ENCODE peak calls at places on chromosomes 5 and 9, in six cellular contexts. One of them, this sample, is unnamed.

GRCh38 chr5:32187675-32188074 is 13.6 kb upstream of the GOLPH3 start:
- DNase-seq in naive thymus-derived CD8-positive, alpha-beta T cell: no peak
- DNase-seq in memory B cell: no peak
- DNase-seq in left ventricle myocardium inferior: no peak
- DNase-seq in activated CD8-positive, alpha-beta T cell treated with anti-CD3 and anti-CD28 coated beads, Interleukin-2, amount 10 ng/mL, durations not matched to agents 7 days and 5 days: no peak
- DNase-seq in NB4: no peak
- DNase-seq in this sample: no peak

GRCh38 chr5:112737472-112738179 is at the start of gene APC:
- DNase-seq in activated CD8-positive, alpha-beta T cell treated with anti-CD3 and anti-CD28 coated beads, Interleukin-2, amount 10 ng/mL, durations not matched to agents 7 days and 5 days: peak
- DNase-seq in NB4: peak
- DNase-seq in naive thymus-derived CD8-positive, alpha-beta T cell: peak
- DNase-seq in left ventricle myocardium inferior: peak
- DNase-seq in memory B cell: peak
- DNase-seq in this sample: peak

GRCh38 chr5:1417586-1418225 is 27.5 kb downstream of the SLC6A3 start:
- DNase-seq in naive thymus-derived CD8-positive, alpha-beta T cell: no peak
- DNase-seq in activated CD8-positive, alpha-beta T cell treated with anti-CD3 and anti-CD28 coated beads, Interleukin-2, amount 10 ng/mL, durations not matched to agents 7 days and 5 days: no peak
- DNase-seq in left ventricle myocardium inferior: peak
- DNase-seq in NB4: no peak
- DNase-seq in memory B cell: no peak
- DNase-seq in this sample: no peak

GRCh38 chr5:120454094-120454798 is 9.9 kb upstream of the PRR16 start:
- DNase-seq in activated CD8-positive, alpha-beta T cell treated with anti-CD3 and anti-CD28 coated beads, Interleukin-2, amount 10 ng/mL, durations not matched to agents 7 days and 5 days: no peak
- DNase-seq in NB4: no peak
- DNase-seq in left ventricle myocardium inferior: no peak
- DNase-seq in naive thymus-derived CD8-positive, alpha-beta T cell: no peak
- DNase-seq in memory B cell: no peak
- DNase-seq in this sample: no peak

GRCh38 chr9:127223266-127223665 is 41.3 kb upstream of the GARNL3 start:
- DNase-seq in naive thymus-derived CD8-positive, alpha-beta T cell: no peak
- DNase-seq in left ventricle myocardium inferior: no peak
- DNase-seq in memory B cell: no peak
- DNase-seq in NB4: no peak
- DNase-seq in activated CD8-positive, alpha-beta T cell treated with anti-CD3 and anti-CD28 coated beads, Interleukin-2, amount 10 ng/mL, durations not matched to agents 7 days and 5 days: no peak
- DNase-seq in this sample: no peak

GRCh38 chr5:177524941-177525655 is 8.3 kb upstream of the DDX41 start:
- DNase-seq in memory B cell: no peak
- DNase-seq in naive thymus-derived CD8-positive, alpha-beta T cell: no peak
- DNase-seq in left ventricle myocardium inferior: no peak
- DNase-seq in activated CD8-positive, alpha-beta T cell treated with anti-CD3 and anti-CD28 coated beads, Interleukin-2, amount 10 ng/mL, durations not matched to agents 7 days and 5 days: no peak
- DNase-seq in NB4: no peak
- DNase-seq in this sample: no peak

GRCh38 chr9:75993434-75993833 is 103.0 kb downstream of the PCSK5 start:
- DNase-seq in naive thymus-derived CD8-positive, alpha-beta T cell: no peak
- DNase-seq in memory B cell: no peak
- DNase-seq in left ventricle myocardium inferior: no peak
- DNase-seq in activated CD8-positive, alpha-beta T cell treated with anti-CD3 and anti-CD28 coated beads, Interleukin-2, amount 10 ng/mL, durations not matched to agents 7 days and 5 days: no peak
- DNase-seq in NB4: no peak
- DNase-seq in this sample: no peak

GRCh38 chr9:137506702-137507171 is 43.5 kb downstream of the PNPLA7 start:
- DNase-seq in memory B cell: no peak
- DNase-seq in left ventricle myocardium inferior: no peak
- DNase-seq in NB4: no peak
- DNase-seq in naive thymus-derived CD8-positive, alpha-beta T cell: no peak
- DNase-seq in activated CD8-positive, alpha-beta T cell treated with anti-CD3 and anti-CD28 coated beads, Interleukin-2, amount 10 ng/mL, durations not matched to agents 7 days and 5 days: no peak
- DNase-seq in this sample: no peak

GRCh38 chr5:7850533-7851239 is at the start of gene CFAP90:
- DNase-seq in NB4: no peak
- DNase-seq in naive thymus-derived CD8-positive, alpha-beta T cell: peak
- DNase-seq in left ventricle myocardium inferior: peak
- DNase-seq in activated CD8-positive, alpha-beta T cell treated with anti-CD3 and anti-CD28 coated beads, Interleukin-2, amount 10 ng/mL, durations not matched to agents 7 days and 5 days: no peak
- DNase-seq in memory B cell: no peak
- DNase-seq in this sample: no peak

GRCh38 chr9:136775191-136775590 is 10.9 kb upstream of the LCN15 start:
- DNase-seq in left ventricle myocardium inferior: no peak
- DNase-seq in naive thymus-derived CD8-positive, alpha-beta T cell: no peak
- DNase-seq in activated CD8-positive, alpha-beta T cell treated with anti-CD3 and anti-CD28 coated beads, Interleukin-2, amount 10 ng/mL, durations not matched to agents 7 days and 5 days: no peak
- DNase-seq in memory B cell: no peak
- DNase-seq in NB4: no peak
- DNase-seq in this sample: no peak

GRCh38 chr5:142248853-142249462 is 75.9 kb downstream of the SPRY4 start:
- DNase-seq in NB4: no peak
- DNase-seq in left ventricle myocardium inferior: peak
- DNase-seq in memory B cell: no peak
- DNase-seq in naive thymus-derived CD8-positive, alpha-beta T cell: no peak
- DNase-seq in activated CD8-positive, alpha-beta T cell treated with anti-CD3 and anti-CD28 coated beads, Interleukin-2, amount 10 ng/mL, durations not matched to agents 7 days and 5 days: no peak
- DNase-seq in this sample: no peak

GRCh38 chr9:37565661-37566618 is 10.2 kb downstream of the FBXO10 start:
- DNase-seq in left ventricle myocardium inferior: no peak
- DNase-seq in naive thymus-derived CD8-positive, alpha-beta T cell: no peak
- DNase-seq in memory B cell: peak
- DNase-seq in NB4: no peak
- DNase-seq in activated CD8-positive, alpha-beta T cell treated with anti-CD3 and anti-CD28 coated beads, Interleukin-2, amount 10 ng/mL, durations not matched to agents 7 days and 5 days: no peak
- DNase-seq in this sample: no peak

GRCh38 chr9:112558476-112558875 is 71.8 kb downstream of the KIAA1958 start:
- DNase-seq in left ventricle myocardium inferior: no peak
- DNase-seq in memory B cell: no peak
- DNase-seq in naive thymus-derived CD8-positive, alpha-beta T cell: no peak
- DNase-seq in activated CD8-positive, alpha-beta T cell treated with anti-CD3 and anti-CD28 coated beads, Interleukin-2, amount 10 ng/mL, durations not matched to agents 7 days and 5 days: no peak
- DNase-seq in NB4: no peak
- DNase-seq in this sample: no peak

GRCh38 chr5:31888513-31888912 is 249.6 kb downstream of the PDZD2 start:
- DNase-seq in naive thymus-derived CD8-positive, alpha-beta T cell: no peak
- DNase-seq in memory B cell: no peak
- DNase-seq in activated CD8-positive, alpha-beta T cell treated with anti-CD3 and anti-CD28 coated beads, Interleukin-2, amount 10 ng/mL, durations not matched to agents 7 days and 5 days: no peak
- DNase-seq in NB4: no peak
- DNase-seq in left ventricle myocardium inferior: no peak
- DNase-seq in this sample: no peak

This sample was measured in occipital lobe.